ENCODE peak calls at places on chromosomes 6 and 20, in seven cellular contexts. One of them, this sample, is unnamed.

GRCh38 chr20:2146080-2146867 is 44.6 kb downstream of the STK35 start:
- DNase-seq in RPMI7951: no peak
- DNase-seq in NCI-H748 treated with DMSO at 0.1 percent for 48 hours: no peak
- DNase-seq in HS-5: no peak
- DNase-seq in H1: no peak
- DNase-seq in activated gamma-delta T cell treated with anti-CD3 and anti-CD28 coated beads, Interleukin-2, amount 50 U/mL, for 16 hours: no peak
- DNase-seq in retina: no peak
- DNase-seq in this sample: no peak

GRCh38 chr6:10033223-10033829 is 381.5 kb downstream of the TFAP2A start:
- DNase-seq in HS-5: no peak
- DNase-seq in H1: no peak
- DNase-seq in retina: peak; percentile 65
- DNase-seq in activated gamma-delta T cell treated with anti-CD3 and anti-CD28 coated beads, Interleukin-2, amount 50 U/mL, for 16 hours: no peak
- DNase-seq in RPMI7951: peak; percentile 62
- DNase-seq in NCI-H748 treated with DMSO at 0.1 percent for 48 hours: peak; percentile 84
- DNase-seq in this sample: no peak

GRCh38 chr20:19497064-19497463 is 261.0 kb upstream of the RIN2 start:
- DNase-seq in RPMI7951: peak; percentile 100
- DNase-seq in activated gamma-delta T cell treated with anti-CD3 and anti-CD28 coated beads, Interleukin-2, amount 50 U/mL, for 16 hours: no peak
- DNase-seq in retina: no peak
- DNase-seq in H1: no peak
- DNase-seq in NCI-H748 treated with DMSO at 0.1 percent for 48 hours: no peak
- DNase-seq in HS-5: peak; percentile 83
- DNase-seq in this sample: no peak

GRCh38 chr20:32999603-33000250 is 4.5 kb downstream of the SUN5 start:
- DNase-seq in H1: no peak
- DNase-seq in RPMI7951: no peak
- DNase-seq in activated gamma-delta T cell treated with anti-CD3 and anti-CD28 coated beads, Interleukin-2, amount 50 U/mL, for 16 hours: no peak
- DNase-seq in NCI-H748 treated with DMSO at 0.1 percent for 48 hours: no peak
- DNase-seq in HS-5: no peak
- DNase-seq in retina: no peak
- DNase-seq in this sample: no peak

GRCh38 chr6:149077208-149077607 is 240.3 kb upstream of the TAB2 start:
- DNase-seq in retina: no peak
- DNase-seq in HS-5: no peak
- DNase-seq in RPMI7951: no peak
- DNase-seq in H1: no peak
- DNase-seq in NCI-H748 treated with DMSO at 0.1 percent for 48 hours: no peak
- DNase-seq in activated gamma-delta T cell treated with anti-CD3 and anti-CD28 coated beads, Interleukin-2, amount 50 U/mL, for 16 hours: no peak
- DNase-seq in this sample: no peak

GRCh38 chr6:47437592-47437991 is 40.0 kb upstream of the CD2AP start:
- DNase-seq in HS-5: no peak
- DNase-seq in H1: no peak
- DNase-seq in NCI-H748 treated with DMSO at 0.1 percent for 48 hours: no peak
- DNase-seq in RPMI7951: no peak
- DNase-seq in activated gamma-delta T cell treated with anti-CD3 and anti-CD28 coated beads, Interleukin-2, amount 50 U/mL, for 16 hours: no peak
- DNase-seq in retina: no peak
- DNase-seq in this sample: no peak

GRCh38 chr6:121652726-121653623 is 217.5 kb downstream of the GJA1 start:
- DNase-seq in HS-5: peak; percentile 87
- DNase-seq in activated gamma-delta T cell treated with anti-CD3 and anti-CD28 coated beads, Interleukin-2, amount 50 U/mL, for 16 hours: no peak
- DNase-seq in retina: no peak
- DNase-seq in H1: no peak
- DNase-seq in RPMI7951: peak; percentile 82
- DNase-seq in NCI-H748 treated with DMSO at 0.1 percent for 48 hours: no peak
- DNase-seq in this sample: no peak

GRCh38 chr6:41733349-41733706 is 2.1 kb downstream of the TFEB start:
- DNase-seq in retina: no peak
- DNase-seq in HS-5: no peak
- DNase-seq in H1: no peak
- DNase-seq in activated gamma-delta T cell treated with anti-CD3 and anti-CD28 coated beads, Interleukin-2, amount 50 U/mL, for 16 hours: no peak
- DNase-seq in RPMI7951: no peak
- DNase-seq in NCI-H748 treated with DMSO at 0.1 percent for 48 hours: no peak
- DNase-seq in this sample: no peak

GRCh38 chr6:131368077-131368911 is 204.7 kb upstream of the ARG1 start:
- DNase-seq in NCI-H748 treated with DMSO at 0.1 percent for 48 hours: peak; percentile 12
- DNase-seq in H1: no peak
- DNase-seq in retina: peak; percentile 43
- DNase-seq in RPMI7951: peak; percentile 84
- DNase-seq in HS-5: no peak
- DNase-seq in activated gamma-delta T cell treated with anti-CD3 and anti-CD28 coated beads, Interleukin-2, amount 50 U/mL, for 16 hours: no peak
- DNase-seq in this sample: no peak

GRCh38 chr6:42429836-42430235 is 21.9 kb downstream of the TRERF1 start:
- DNase-seq in HS-5: no peak
- DNase-seq in retina: no peak
- DNase-seq in H1: peak; percentile 40
- DNase-seq in RPMI7951: no peak
- DNase-seq in NCI-H748 treated with DMSO at 0.1 percent for 48 hours: no peak
- DNase-seq in activated gamma-delta T cell treated with anti-CD3 and anti-CD28 coated beads, Interleukin-2, amount 50 U/mL, for 16 hours: no peak
- DNase-seq in this sample: no peak

GRCh38 chr20:49700411-49701185 is 13.1 kb downstream of the B4GALT5 start:
- DNase-seq in retina: no peak
- DNase-seq in H1: no peak
- DNase-seq in NCI-H748 treated with DMSO at 0.1 percent for 48 hours: no peak
- DNase-seq in RPMI7951: peak; percentile 85
- DNase-seq in activated gamma-delta T cell treated with anti-CD3 and anti-CD28 coated beads, Interleukin-2, amount 50 U/mL, for 16 hours: no peak
- DNase-seq in HS-5: peak; percentile 96
- DNase-seq in this sample: no peak

GRCh38 chr6:139290787-139291294 is 957 bp downstream of the TXLNB start:
- DNase-seq in H1: no peak
- DNase-seq in RPMI7951: peak; percentile 71
- DNase-seq in NCI-H748 treated with DMSO at 0.1 percent for 48 hours: no peak
- DNase-seq in activated gamma-delta T cell treated with anti-CD3 and anti-CD28 coated beads, Interleukin-2, amount 50 U/mL, for 16 hours: no peak
- DNase-seq in retina: no peak
- DNase-seq in HS-5: no peak
- DNase-seq in this sample: no peak

GRCh38 chr6:89862281-89862680 is 32.0 kb upstream of the GJA10 start:
- DNase-seq in HS-5: no peak
- DNase-seq in activated gamma-delta T cell treated with anti-CD3 and anti-CD28 coated beads, Interleukin-2, amount 50 U/mL, for 16 hours: no peak
- DNase-seq in NCI-H748 treated with DMSO at 0.1 percent for 48 hours: no peak
- DNase-seq in retina: no peak
- DNase-seq in H1: no peak
- DNase-seq in RPMI7951: no peak
- DNase-seq in this sample: no peak